ENCODE peak calls at places on chromosomes 13 and 19, in ten cellular contexts. K, R, B, F, O, G, Z, X, A and I are unnamed samples.

GRCh38 chr13:94617389-94618000 is 15.8 kb downstream of the GPR180 start:
- DNase-seq in K (no peak), R (no peak), B (no peak), F (no peak), O (no peak), G (no peak), Z (no peak), X (no peak), A (no peak), I (no peak)

GRCh38 chr19:33241091-33241529 is 15.5 kb upstream of the SLC7A10 start:
- DNase-seq in K (no peak), R (no peak), B (no peak), F (no peak), O (no peak), G (peak; percentile 77), Z (no peak), X (no peak), A (no peak), I (no peak)

GRCh38 chr19:53659292-53659691 is 27.5 kb downstream of the DPRX start:
- DNase-seq in K (no peak), R (peak; percentile 78), B (no peak), F (no peak), O (no peak), G (no peak), Z (no peak), X (no peak), A (no peak), I (peak; percentile 11)

GRCh38 chr13:110769097-110769496 is 55.6 kb downstream of the ING1 start:
- DNase-seq in K (no peak), R (no peak), B (no peak), F (no peak), O (no peak), G (no peak), Z (no peak), X (no peak), A (no peak), I (no peak)

GRCh38 chr13:63942372-63942771 is 2526.7 kb upstream of the PCDH20 start:
- DNase-seq in K (no peak), R (no peak), B (no peak), F (no peak), O (no peak), G (no peak), Z (no peak), X (no peak), A (no peak), I (no peak)

GRCh38 chr13:40640845-40641458 is 25.5 kb downstream of the FOXO1 start:
- DNase-seq in K (no peak), R (no peak), B (no peak), F (no peak), O (no peak), G (no peak), Z (no peak), X (no peak), A (no peak), I (no peak)

GRCh38 chr13:56713656-56714055 is 427.1 kb upstream of the PRR20A start:
- DNase-seq in K (no peak), R (no peak), B (no peak), F (no peak), O (no peak), G (no peak), Z (no peak), X (no peak), A (no peak), I (no peak)

GRCh38 chr13:97194473-97194872 is 27.7 kb upstream of the MBNL2 start:
- DNase-seq in K (no peak), R (no peak), B (no peak), F (no peak), O (no peak), G (no peak), Z (peak; percentile 85), X (no peak), A (no peak), I (peak; percentile 28)

GRCh38 chr19:5686326-5686646 is 3.8 kb upstream of the RPL36 start:
- DNase-seq in K (no peak), R (no peak), B (no peak), F (no peak), O (no peak), G (no peak), Z (no peak), X (no peak), A (no peak), I (no peak)

GRCh38 chr19:5690125-5690954 is at the start of gene RPL36:
- DNase-seq in K (peak; percentile 92), R (peak; percentile 98), B (peak; percentile 95), F (peak; percentile 99), O (peak; percentile 95), G (peak; percentile 100), Z (peak; percentile 95), X (peak; percentile 74), A (peak; percentile 94), I (peak; percentile 94)

GRCh38 chr19:5686647-5687359 is 3.3 kb upstream of the RPL36 start:
- DNase-seq in K (peak; percentile 74), R (peak; percentile 97), B (peak; percentile 93), F (peak; percentile 99), O (peak; percentile 86), G (peak; percentile 100), Z (peak; percentile 90), X (peak; percentile 90), A (peak; percentile 73), I (peak; percentile 96)

GRCh38 chr19:5684694-5685430 is 4.0 kb downstream of the HSD11B1L start:
- DNase-seq in K (no peak), R (no peak), B (no peak), F (no peak), O (no peak), G (no peak), Z (no peak), X (no peak), A (no peak), I (no peak)

DNA sequence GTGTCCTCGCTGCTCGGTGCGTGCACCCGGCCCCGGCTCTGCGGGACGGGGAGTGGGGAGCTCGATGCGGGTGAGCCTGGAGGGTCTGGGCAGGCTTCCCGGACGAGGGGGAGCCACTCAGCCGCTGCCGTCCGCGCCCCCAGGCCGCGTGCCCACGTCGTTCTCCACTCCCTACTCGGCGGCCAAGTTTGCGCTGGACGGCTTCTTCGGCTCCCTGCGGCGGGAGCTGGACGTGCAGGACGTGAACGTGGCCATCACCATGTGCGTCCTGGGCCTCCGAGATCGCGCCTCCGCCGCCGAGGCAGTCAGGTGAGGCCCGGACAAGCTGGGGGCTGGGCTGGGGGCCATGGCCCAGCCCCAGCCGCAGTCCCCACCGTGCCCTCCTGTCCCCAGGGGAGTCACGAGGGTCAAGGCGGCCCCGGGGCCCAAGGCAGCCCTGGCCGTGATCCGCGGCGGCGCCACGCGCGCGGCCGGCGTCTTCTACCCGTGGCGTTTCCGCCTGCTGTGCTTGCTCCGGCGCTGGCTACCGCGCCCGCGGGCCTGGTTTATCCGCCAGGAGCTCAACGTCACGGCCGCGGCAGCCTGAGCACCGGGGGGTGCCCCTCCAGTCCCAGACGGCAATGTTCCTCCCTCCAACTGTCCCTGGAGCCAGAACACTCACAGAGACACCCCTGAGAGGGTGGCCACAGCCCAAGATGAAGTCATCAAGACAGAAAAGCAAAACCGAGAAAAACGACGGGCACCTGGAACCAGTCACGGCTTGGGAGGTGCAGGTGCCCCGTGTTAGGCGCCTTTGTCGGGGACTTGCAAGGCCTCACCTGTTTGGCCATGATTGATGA is 2.5 kb upstream of the RPL36 start:
- DNase-seq in K (no peak), R (peak; percentile 37), B (no peak), F (no peak), O (no peak), G (no peak), Z (no peak), X (no peak), A (no peak), I (no peak)
- H3K27ac ChIP-seq in K (no peak overlapping the region), R (no peak overlapping the region), B (peak overlapping the region; percentile 43), F (peak overlapping the region; percentile 83), O (peak overlapping the region; percentile 61), G (peak overlapping the region; percentile 83), Z (no peak overlapping the region), X (peak overlapping the region; percentile 60), A (no peak overlapping the region), I (peak overlapping the region; percentile 94)

GRCh38 chr13:59901191-59901590 is 262.5 kb downstream of the DIAPH3 start:
- DNase-seq in K (no peak), R (no peak), B (no peak), F (no peak), O (no peak), G (no peak), Z (no peak), X (no peak), A (no peak), I (no peak)

DNA sequence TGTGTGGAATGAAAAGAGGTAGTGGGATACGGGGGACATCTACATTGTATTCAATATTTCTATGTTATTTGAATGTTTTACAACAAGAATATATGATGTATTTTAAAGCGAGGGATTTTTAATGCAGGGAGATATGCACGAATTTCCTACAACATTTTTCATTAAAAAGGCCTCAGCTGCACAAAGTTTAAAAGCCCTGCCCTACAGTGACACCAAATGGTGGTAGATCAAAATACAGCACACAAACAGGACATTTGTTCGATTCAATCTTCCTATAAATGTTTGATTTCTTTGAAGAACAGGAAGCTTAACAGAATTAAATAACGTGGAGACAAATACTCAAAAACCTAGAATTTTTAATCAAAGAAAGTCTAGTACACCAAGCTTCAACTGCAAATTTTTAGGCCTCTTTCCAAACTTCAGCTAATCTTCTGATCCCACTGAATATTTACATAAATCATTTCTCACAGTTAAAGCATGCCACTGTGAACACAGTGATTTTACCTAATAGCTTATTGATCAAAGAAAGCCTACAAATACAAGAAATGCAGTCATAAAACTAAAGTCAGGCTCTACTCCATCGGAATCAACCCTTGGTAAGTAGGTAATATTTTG is 257.2 kb downstream of the DIAPH3 start:
- DNase-seq in K (peak; percentile 8), R (no peak), B (no peak), F (no peak), O (no peak), G (no peak), Z (peak; percentile 37), X (no peak), A (no peak), I (peak; percentile 6)
- TF ChIP-seq CTCF in K (peak; percentile 75), R (peak; percentile 70), B (no peak), F (peak; percentile 28), O (peak; percentile 28), G (peak; percentile 20), Z (peak; percentile 71), X (peak; percentile 46), A (peak; percentile 62), I (peak; percentile 67)

DNA sequence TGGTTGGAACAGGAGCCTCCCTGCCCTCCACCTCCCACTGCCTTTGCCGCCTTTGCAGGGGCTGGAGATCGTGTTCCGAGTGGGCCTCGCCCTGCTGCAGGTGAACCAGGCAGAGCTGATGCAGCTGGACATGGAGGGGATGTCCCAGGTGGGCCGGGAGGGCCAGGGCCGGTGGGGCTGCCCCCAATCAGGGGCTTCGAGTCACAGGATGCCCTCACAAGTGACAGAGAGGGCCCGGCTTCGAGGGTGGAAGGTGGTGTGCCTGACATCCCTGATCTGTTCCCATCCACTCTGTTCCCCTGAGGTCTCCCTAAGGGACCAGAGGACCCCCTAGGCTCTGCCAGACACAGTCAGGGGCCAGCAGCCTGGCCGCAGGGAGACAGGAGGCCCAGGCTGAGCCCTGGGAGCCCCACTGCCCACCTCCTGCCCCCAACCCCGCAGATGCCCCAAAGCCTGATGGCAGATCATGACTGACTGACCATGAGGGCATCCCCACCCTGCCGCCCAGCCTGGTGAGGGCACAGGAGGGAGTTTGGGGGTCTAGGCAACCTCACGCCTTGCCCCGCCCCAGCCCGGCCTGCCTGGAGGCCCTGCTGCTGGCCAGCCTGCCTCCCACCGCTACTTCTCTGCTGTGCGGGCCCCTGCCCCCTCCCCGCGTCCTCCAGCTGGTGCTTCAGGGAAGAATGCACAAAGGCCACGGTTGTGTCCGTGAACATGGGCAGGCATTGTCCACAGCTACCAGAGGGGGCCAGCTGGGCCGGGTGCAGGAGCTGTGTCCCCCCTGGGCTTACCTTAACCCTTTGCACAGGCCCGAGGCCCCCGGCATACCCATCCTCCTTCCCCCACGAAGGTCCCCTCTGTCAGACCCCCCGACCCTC is 21.8 kb downstream of the EVI5L start:
- DNase-seq in K (no peak), R (no peak), B (no peak), F (no peak), O (no peak), G (peak; percentile 45), Z (no peak), X (no peak), A (no peak), I (no peak)
- H3K27ac ChIP-seq in K (no peak overlapping the region), R (no peak overlapping the region), B (no peak overlapping the region), F (no peak overlapping the region), O (no peak overlapping the region), G (no peak overlapping the region), Z (no peak overlapping the region), X (no peak overlapping the region), A (no peak overlapping the region), I (peak overlapping the region; percentile 83)

GRCh38 chr13:98581377-98581776 is 4.5 kb upstream of the STK24 start:
- DNase-seq in K (no peak), R (no peak), B (no peak), F (no peak), O (no peak), G (no peak), Z (no peak), X (no peak), A (no peak), I (no peak)

GRCh38 chr13:98580420-98580819 is 3.5 kb upstream of the STK24 start:
- DNase-seq in K (no peak), R (no peak), B (no peak), F (no peak), O (no peak), G (no peak), Z (no peak), X (no peak), A (no peak), I (no peak)

GRCh38 chr13:98584668-98585397 is 7.9 kb upstream of the STK24 start:
- DNase-seq in K (no peak), R (no peak), B (no peak), F (no peak), O (no peak), G (no peak), Z (no peak), X (no peak), A (no peak), I (no peak)

GRCh38 chr13:98582947-98583346 is 6.0 kb upstream of the STK24 start:
- DNase-seq in K (no peak), R (no peak), B (no peak), F (no peak), O (no peak), G (no peak), Z (no peak), X (no peak), A (no peak), I (peak; percentile 80)

GRCh38 chr13:98581971-98582702 is 5.2 kb upstream of the STK24 start:
- DNase-seq in K (no peak), R (no peak), B (no peak), F (no peak), O (no peak), G (no peak), Z (peak; percentile 69), X (no peak), A (no peak), I (no peak)
- TF ChIP-seq CTCF in K (peak; percentile 19), R (no peak), B (no peak), F (no peak), O (no peak), G (no peak), Z (peak; percentile 32), X (no peak), A (no peak), I (no peak)